ENCODE peak calls at places on chromosomes 12 and 14, in four cellular contexts. U is fibroblast of the conjunctiva, N is nucleus accumbens, H is HuH-7. X is an unnamed sample.

GRCh38 chr14:74562515-74563232 is 49.4 kb downstream of the LTBP2 start:
- DNase-seq in N (no peak), U (no peak), H (peak; percentile 43), X (no peak)

GRCh38 chr12:56874821-56875220 is 59.4 kb downstream of the SDR9C7 start:
- DNase-seq in N (no peak), U (no peak), H (no peak), X (no peak)

GRCh38 chr14:65833256-65833880 is 420.8 kb downstream of the FUT8 start:
- DNase-seq in N (no peak), U (no peak), H (no peak), X (peak; percentile 20)

GRCh38 chr12:24297516-24297915 is 348.0 kb upstream of the SOX5 start:
- DNase-seq in N (no peak), H (no peak), U (no peak), X (no peak)

GRCh38 chr14:95482967-95483842 is 33.2 kb downstream of the SYNE3 start:
- DNase-seq in U (peak; percentile 79), N (no peak), H (no peak), X (peak; percentile 91)

GRCh38 chr14:21096889-21097615 is 1.4 kb downstream of the ZNF219 start:
- DNase-seq in U (no peak), H (peak; percentile 18), N (no peak), X (no peak)

GRCh38 chr14:71212683-71213107 is 305.4 kb downstream of the PCNX1 start:
- DNase-seq in N (no peak), U (no peak), H (no peak), X (no peak)

GRCh38 chr14:104292084-104292970 is 153.9 kb downstream of the KIF26A start:
- DNase-seq in N (no peak), U (no peak), H (no peak), X (no peak)

GRCh38 chr14:22147716-22148115 is 441.3 kb downstream of the DAD1 start:
- DNase-seq in H (no peak), N (no peak), U (no peak), X (no peak)

GRCh38 chr14:99742074-99742473 is 51.1 kb upstream of the EML1 start:
- DNase-seq in U (no peak), H (no peak), N (no peak), X (no peak)

GRCh38 chr14:93462479-93462878 is 31.7 kb downstream of the UNC79 start:
- DNase-seq in H (no peak), U (no peak), N (no peak), X (no peak)

GRCh38 chr12:55694651-55695050 is 13.1 kb downstream of the ITGA7 start:
- DNase-seq in N (no peak), U (no peak), H (no peak), X (no peak)

X was measured in AG09319.